ENCODE peak calls at places on chromosomes 2 and 18, in four cellular contexts. A is stomach, U is ovary, C is A549. B is an unnamed sample. For H3K4me1, the result is how much of the 10 kb centered on the place peaks cover.

GRCh38 chr2:211354481-211354880 is 798.1 kb downstream of the CPS1 start:
- DNase-seq in A (no peak), U (no peak), C (no peak), B (no peak)

GRCh38 chr18:24763765-24764548 is 303.5 kb downstream of the HRH4 start:
- DNase-seq in A (no peak), U (no peak), C (no peak), B (no peak)

GRCh38 chr18:48734460-48734859 is 195.6 kb downstream of the CTIF start:
- DNase-seq in A (no peak), U (no peak), C (no peak), B (no peak)

GRCh38 chr2:176685908-176686307 is 416.7 kb downstream of the MTX2 start:
- DNase-seq in A (no peak), U (no peak), C (no peak), B (no peak)

GRCh38 chr18:49479381-49480137 is 7.5 kb downstream of the C18orf32 start:
- DNase-seq in A (no peak), U (peak), C (no peak), B (no peak)

GRCh38 chr2:11892041-11892440 is 145.6 kb downstream of the LPIN1 start:
- DNase-seq in A (no peak), U (no peak), C (no peak), B (no peak)

GRCh38 chr2:187013058-187013457 is 164.1 kb upstream of the ZSWIM2 start:
- DNase-seq in A (no peak), U (no peak), C (no peak), B (no peak)

GRCh38 chr2:48332286-48332685 is 197.7 kb upstream of the STON1 start:
- DNase-seq in A (no peak), U (no peak), C (no peak), B (no peak)

GRCh38 chr18:48920408-48921038 is 30.2 kb downstream of the SMAD7 start:
- DNase-seq in A (no peak), U (no peak), C (no peak), B (no peak)

GRCh38 chr2:44120428-44120827 is 48.2 kb upstream of the PPM1B start:
- DNase-seq in A (no peak), U (no peak), C (no peak), B (no peak)

GRCh38 chr2:119766944-119767343 is 7.2 kb downstream of the PTPN4 start:
- DNase-seq in A (no peak), U (no peak), C (peak), B (no peak)
- H3K27ac ChIP-seq in A (no peak), U (no peak), C (no peak), B (no peak)

GRCh38 chr18:76756491-76757288 is 65.7 kb upstream of the ZNF236 start:
- DNase-seq in A (no peak), U (no peak), C (no peak), B (peak)
- TF ChIP-seq EP300 in A (no peak), U (no peak), C (no peak), B (no peak)

DNA sequence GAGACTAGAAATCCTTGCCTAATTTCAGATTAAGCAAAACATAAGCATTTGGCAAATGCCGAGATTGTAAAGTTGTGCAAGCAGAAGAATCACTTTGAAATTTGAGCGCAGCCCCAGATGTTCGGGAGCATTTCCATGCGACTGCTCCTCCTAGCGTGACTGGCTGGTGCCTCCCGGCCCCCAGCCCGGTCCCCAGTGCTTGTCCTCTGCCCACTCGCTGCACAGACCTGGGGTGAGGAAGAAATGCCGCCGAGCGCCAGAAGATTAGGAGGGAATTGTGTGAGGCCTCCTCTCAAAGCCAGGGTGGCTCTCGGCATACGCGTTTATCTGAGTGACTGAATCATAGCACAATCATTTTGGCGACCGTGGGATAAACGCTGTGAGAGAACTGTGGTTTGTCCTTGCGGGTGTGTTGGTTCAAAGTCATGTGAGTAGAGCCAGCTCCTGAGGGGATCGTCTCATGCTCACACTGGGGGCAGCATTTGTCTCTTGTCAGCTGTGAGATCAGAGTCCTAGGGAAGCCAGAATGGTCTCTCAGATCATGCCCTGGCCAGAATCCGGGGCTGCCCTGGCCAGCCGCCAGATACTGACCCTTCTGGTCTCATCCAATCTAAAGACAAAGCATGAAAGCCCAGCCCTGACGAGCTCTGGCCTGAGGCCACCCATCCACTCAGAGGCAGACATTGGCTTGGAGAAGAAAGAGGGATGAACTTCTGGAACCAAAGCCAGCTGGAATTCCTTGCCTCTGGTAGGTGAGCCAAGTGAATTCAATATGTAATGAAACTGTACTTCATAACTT is 189.3 kb downstream of the SH3RF3 start:
- DNase-seq in A (peak), U (peak), C (no peak), B (peak)
- H3K4me1 ChIP-seq in A (under half), U (under half), C (under half), B (under half)

GRCh38 chr2:101698419-101699190 is 1.1 kb downstream of the MAP4K4 start:
- DNase-seq in A (no peak), U (no peak), C (peak), B (no peak)
- H3K27ac ChIP-seq in A (peak), U (peak), C (peak), B (peak)

DNA sequence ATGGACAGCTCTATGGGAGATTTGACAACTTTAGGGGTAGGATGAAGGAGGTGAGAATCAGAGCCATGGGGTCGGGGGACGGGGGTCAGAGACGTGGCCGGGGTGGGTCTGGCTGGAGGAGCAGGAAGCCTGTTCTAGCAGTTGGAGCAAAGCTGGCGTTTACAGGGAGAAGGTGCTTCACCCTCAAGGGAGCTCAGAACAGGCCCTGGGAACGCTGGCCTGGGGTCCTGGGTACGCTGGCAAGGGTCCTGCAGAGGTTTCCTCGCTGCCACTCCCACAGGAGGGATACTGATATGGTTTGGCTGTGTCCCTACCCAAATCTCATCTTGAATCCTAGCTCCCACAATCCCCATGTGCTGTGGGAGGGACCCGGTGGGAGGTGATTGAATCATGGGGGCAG is 205.0 kb upstream of the ARL4C start:
- DNase-seq in A (no peak), U (no peak), C (no peak), B (no peak)
- TF ChIP-seq EP300 in A (no peak), U (no peak), C (no peak), B (no peak)

GRCh38 chr2:39123436-39123999 is 2.7 kb upstream of the SOS1 start:
- DNase-seq in A (no peak), U (no peak), C (no peak), B (no peak)

GRCh38 chr2:39120771-39121522 is at the start of gene SOS1:
- DNase-seq in A (peak), U (peak), C (peak), B (peak)

GRCh38 chr2:39121523-39122063 is 742 bp upstream of the SOS1 start:
- DNase-seq in A (no peak), U (no peak), C (no peak), B (no peak)

GRCh38 chr2:39124770-39125075 is 3.9 kb upstream of the SOS1 start:
- DNase-seq in A (no peak), U (no peak), C (no peak), B (no peak)

DNA sequence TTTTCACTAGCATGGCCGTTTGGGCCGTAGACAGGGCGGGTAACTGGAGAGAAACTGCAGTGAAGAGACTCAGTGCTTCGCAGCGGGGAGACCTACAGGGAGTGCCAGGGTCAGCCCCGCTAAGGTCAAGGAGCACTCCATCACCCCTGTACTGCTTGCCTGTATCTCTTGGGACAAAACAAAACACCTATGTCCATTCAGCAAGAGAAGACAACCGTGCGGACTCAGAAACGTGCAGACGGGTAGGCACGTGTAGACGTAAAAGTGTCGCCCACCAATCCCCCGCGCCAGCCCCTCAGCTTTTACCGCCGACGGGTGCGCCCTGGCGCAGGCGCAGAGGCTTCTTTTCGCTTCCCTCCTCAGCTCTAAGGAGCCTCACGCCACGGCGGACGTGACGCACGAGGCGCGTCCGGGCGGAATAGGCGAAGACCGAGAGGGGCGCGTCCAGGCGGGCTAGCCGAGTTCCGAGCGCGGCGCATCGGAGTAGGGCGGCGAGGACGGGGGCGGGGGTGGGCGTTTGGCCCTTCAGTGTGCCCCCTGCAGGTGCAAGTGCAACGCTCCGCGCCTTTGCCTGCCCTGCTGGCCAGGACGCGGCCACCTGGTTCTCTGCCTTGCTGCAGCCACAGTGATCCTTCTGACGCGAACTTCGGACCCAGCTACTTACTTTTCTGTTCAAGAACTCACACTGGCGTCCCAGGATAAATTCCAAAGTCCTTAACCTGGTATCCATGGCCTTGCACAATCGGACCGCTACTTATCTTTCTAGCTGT is 3.3 kb upstream of the SOS1 start:
- DNase-seq in A (peak), U (peak), C (peak), B (peak)
- H3K4me1 ChIP-seq in A (under half), U (under half), C (under half), B (under half)